ENCODE peak calls at places on chromosomes 3 and 15, in five cellular contexts. G is NT2/D1, U is MG63, E is fibroblast of pulmonary artery, H is astrocyte of the spinal cord. S is an unnamed sample.

GRCh38 chr3:74447221-74447620 is 167.2 kb downstream of the CNTN3 start:
- DNase-seq in G (no peak), U (no peak), H (no peak), E (no peak), S (no peak)

GRCh38 chr3:46946416-46946815 is 30.1 kb downstream of the CCDC12 start:
- DNase-seq in G (no peak), E (no peak), U (no peak), H (no peak), S (no peak)

GRCh38 chr3:82100378-82100777 is 338.9 kb upstream of the GBE1 start:
- DNase-seq in E (peak), H (peak), G (no peak), U (no peak), S (peak)

GRCh38 chr15:58575045-58575786 is 143.4 kb downstream of the LIPC start:
- DNase-seq in U (no peak), H (no peak), G (no peak), E (no peak), S (no peak)

GRCh38 chr3:8667429-8668091 is 23.0 kb upstream of the SSUH2 start:
- DNase-seq in G (no peak), E (no peak), H (no peak), U (no peak), S (no peak)

GRCh38 chr15:42110367-42110766 is 16.0 kb upstream of the PLA2G4D start:
- DNase-seq in G (no peak), H (no peak), U (no peak), E (no peak), S (no peak)

GRCh38 chr3:104360038-104360437 is 1006.7 kb upstream of the ALCAM start:
- DNase-seq in E (peak), G (no peak), U (no peak), H (no peak), S (no peak)

GRCh38 chr3:11238057-11238456 is 34.1 kb upstream of the ATG7 start:
- DNase-seq in U (no peak), H (peak), E (peak), G (no peak), S (no peak)

GRCh38 chr3:184791134-184791533 is 20.8 kb upstream of the VPS8 start:
- DNase-seq in H (no peak), G (no peak), U (no peak), E (no peak), S (no peak)

GRCh38 chr3:49092948-49093852 is 671 bp downstream of the QRICH1 start:
- DNase-seq in U (peak), H (peak), E (peak), G (peak), S (peak)

GRCh38 chr3:39801216-39801615 is 8.2 kb upstream of the MYRIP start:
- DNase-seq in U (no peak), E (no peak), H (no peak), G (no peak), S (no peak)

GRCh38 chr3:99409961-99410360 is 228.4 kb upstream of the COL8A1 start:
- DNase-seq in H (no peak), G (no peak), U (no peak), E (no peak), S (no peak)

GRCh38 chr3:181330821-181331563 is 341.5 kb upstream of the DNAJC19 start:
- DNase-seq in U (no peak), H (no peak), G (no peak), E (no peak), S (no peak)

GRCh38 chr3:134319894-134320293 is 54.4 kb downstream of the AMOTL2 start:
- DNase-seq in E (no peak), H (no peak), U (no peak), G (no peak), S (no peak)

GRCh38 chr3:94873751-94874150 is 810.9 kb downstream of the NSUN3 start:
- DNase-seq in U (no peak), H (no peak), E (no peak), G (no peak), S (no peak)

GRCh38 chr3:27533718-27534578 is 49.8 kb upstream of the SLC4A7 start:
- DNase-seq in G (peak), E (peak), H (peak), U (peak), S (peak)

GRCh38 chr15:57044072-57044702 is 125.7 kb downstream of the TCF12 start:
- DNase-seq in E (no peak), U (no peak), H (no peak), G (no peak), S (no peak)

GRCh38 chr3:146160964-146161724 is at the start of gene PLOD2:
- DNase-seq in H (peak), U (peak), E (peak), G (peak), S (peak)

GRCh38 chr3:25592510-25592968 is 72.2 kb downstream of the TOP2B start:
- DNase-seq in E (peak), U (peak), H (peak), G (no peak), S (peak)

GRCh38 chr3:108150200-108150599 is 59.4 kb upstream of the CD47 start:
- DNase-seq in G (no peak), E (no peak), U (no peak), H (no peak), S (no peak)

DNA sequence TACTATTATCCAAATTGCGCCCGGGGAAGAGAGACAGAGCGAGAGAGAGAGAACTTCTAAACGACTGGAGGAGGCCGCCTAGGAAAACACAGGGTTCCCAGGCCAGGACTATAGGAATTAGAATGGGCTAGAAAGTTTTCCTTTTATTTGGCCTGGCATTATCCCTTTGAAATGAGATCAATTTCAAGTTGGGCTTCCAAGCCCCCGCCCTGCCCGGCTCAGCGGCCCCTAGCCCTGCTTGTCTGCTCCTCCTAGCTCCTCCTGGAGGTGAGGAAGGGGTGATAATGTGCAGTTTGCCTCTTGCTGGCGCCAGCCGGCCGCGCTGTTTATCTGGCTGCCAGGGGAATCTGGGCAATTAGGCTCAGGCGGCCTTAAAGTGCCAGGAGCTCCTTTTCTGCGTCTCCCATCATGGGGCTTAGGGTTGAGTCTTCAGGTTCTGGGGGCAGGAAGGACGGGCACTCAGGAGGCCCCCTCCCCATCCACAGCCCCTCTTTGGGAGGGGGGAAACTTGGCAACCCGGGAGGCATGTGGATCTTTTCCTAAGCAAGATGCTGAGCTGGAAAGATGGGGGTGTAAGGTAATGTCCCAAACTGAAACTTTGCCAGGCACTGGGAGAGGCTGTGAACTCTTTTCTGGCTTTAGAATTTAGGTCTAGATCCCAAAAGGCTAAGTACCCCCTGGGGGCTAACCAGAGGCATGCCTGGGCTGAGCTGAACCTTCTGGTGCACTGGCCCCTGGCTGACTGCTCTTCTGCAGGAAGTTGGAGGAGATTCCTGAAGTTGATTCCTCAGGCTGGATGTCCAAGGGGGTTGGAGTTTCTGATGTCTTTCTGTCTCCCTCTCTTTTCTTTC is 5.5 kb downstream of the SMAD6 start:
- DNase-seq in U (peak), G (no peak), E (peak), H (peak), S (peak)
- H3K4me3 ChIP-seq in U (peak), G (no peak), E (peak), H (peak), S (no peak)

DNA sequence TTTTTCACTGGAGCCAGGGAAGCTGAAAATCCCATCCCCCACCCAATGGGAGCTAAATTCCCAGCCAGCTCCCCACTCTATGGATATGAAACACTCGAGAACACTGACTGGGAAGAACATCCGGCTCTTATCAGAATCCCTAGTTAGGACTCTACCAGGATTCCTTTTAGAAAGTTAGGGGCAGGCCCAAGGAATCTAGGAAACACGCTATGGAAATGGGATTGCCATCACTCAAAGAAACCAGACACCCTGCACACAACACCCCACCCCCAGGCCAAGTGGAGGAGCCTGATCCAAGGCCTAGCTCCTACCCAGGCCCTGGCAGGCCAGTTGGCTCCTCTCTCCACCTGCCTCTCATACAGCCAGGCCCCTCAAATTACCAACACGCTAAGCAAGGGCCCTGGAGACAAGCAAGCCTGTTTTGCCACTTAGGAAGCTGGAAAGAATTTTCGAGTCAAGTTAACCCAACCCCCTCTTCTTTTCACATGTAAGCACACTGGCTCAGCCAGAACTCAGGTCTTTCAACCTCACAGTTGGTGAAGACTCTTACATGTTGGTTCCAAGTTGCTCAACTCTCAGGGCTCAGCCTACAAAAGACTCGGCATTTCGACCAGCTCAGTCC is 75.5 kb downstream of the RBPMS2 start:
- DNase-seq in E (peak), U (no peak), H (peak), G (peak), S (peak)
- H3K4me3 ChIP-seq in E (peak), U (no peak), H (peak), G (peak), S (no peak)

DNA sequence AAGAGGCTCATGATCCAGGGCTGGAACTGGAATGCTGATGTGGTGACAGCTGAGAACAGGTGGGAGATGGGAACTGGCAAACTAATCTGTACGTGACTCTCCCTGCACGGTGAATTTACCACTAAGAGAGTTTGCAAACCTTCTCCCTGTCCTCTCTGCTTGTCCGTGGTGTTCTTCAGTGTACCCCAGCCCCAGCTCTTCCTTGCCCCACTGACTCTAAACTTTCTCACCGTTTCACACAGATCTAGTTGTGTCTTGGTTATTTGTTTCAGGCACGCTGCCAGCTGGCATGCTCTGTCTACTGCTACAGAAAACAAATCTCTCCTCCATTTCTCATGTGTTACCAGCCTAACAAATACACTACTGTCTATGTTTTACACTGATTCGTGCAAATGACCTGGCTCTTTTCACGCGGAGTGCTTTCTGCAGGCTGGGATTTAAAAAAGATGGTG is 192.7 kb upstream of the LRIG1 start:
- DNase-seq in H (peak), E (peak), G (no peak), U (peak), S (peak)
- H3K4me3 ChIP-seq in H (no peak), E (no peak), G (no peak), U (no peak), S (peak)

GRCh38 chr3:195810455-195810845 is 1.3 kb downstream of the MUC4 start:
- DNase-seq in E (no peak), U (no peak), G (no peak), H (no peak), S (no peak)
- H3K4me3 ChIP-seq in E (no peak), U (no peak), G (peak), H (no peak), S (peak)

GRCh38 chr3:52317178-52317577 is 1.1 kb downstream of the DNAH1 start:
- DNase-seq in U (no peak), E (no peak), H (no peak), G (no peak), S (no peak)
- H3K4me3 ChIP-seq in U (no peak), E (no peak), H (no peak), G (peak), S (no peak)

GRCh38 chr3:156711113-156711512 is 36.7 kb downstream of the TIPARP start:
- DNase-seq in G (no peak), H (no peak), E (no peak), U (no peak), S (no peak)

GRCh38 chr3:156710429-156710828 is 36.0 kb downstream of the TIPARP start:
- DNase-seq in G (no peak), H (no peak), U (no peak), E (no peak), S (no peak)

GRCh38 chr3:156721687-156722086 is 47.3 kb downstream of the TIPARP start:
- DNase-seq in H (no peak), U (no peak), G (no peak), E (no peak), S (no peak)

GRCh38 chr3:156718622-156719300 is 44.4 kb downstream of the TIPARP start:
- DNase-seq in G (no peak), H (no peak), E (peak), U (no peak), S (no peak)

DNA sequence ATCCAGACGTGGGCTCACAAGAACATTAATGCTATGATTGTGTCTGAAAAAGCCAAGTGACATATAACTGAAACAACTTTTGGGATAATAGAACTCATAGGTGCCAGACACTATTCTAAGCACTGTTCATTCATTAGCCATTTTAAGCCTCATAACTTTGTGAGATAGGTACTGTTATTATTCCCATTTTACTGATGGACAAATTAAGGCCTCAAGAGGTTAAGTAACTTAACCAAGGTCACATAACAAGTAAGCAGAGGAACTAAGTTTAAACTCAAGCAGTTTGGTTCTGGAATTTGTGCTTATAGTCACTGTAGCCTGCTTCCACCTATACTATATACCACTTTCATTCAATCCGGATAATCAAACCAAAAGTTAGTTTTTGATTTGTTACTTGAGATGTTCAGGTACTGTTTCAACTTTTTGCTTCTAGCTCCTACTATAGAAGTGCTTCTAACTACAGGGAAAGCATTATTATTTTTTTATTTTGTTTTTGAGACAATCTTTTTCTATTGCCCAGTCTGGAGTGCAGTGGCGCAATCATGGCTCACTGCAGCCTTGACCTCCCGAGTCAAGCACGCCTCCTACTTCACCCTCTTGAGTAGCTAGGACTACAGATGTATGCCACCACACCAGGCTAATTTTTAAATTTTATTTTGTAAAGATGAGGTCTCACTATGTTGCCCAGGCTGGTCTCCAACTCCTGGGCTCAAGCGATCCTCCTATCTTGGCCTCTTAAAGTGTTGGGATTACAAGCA is 41.9 kb downstream of the TIPARP start:
- DNase-seq in E (no peak), G (no peak), H (no peak), U (no peak), S (no peak)
- H3K4me3 ChIP-seq in E (no peak), G (no peak), H (no peak), U (no peak), S (no peak)

GRCh38 chr3:159830523-159831151 is 158.0 kb upstream of the IL12A start:
- DNase-seq in U (no peak), E (no peak), G (no peak), H (no peak), S (no peak)

GRCh38 chr3:159825216-159825854 is 163.3 kb upstream of the IL12A start:
- DNase-seq in G (no peak), U (no peak), E (no peak), H (no peak), S (no peak)

GRCh38 chr3:159829056-159829995 is 159.3 kb upstream of the IL12A start:
- DNase-seq in G (no peak), H (peak), E (peak), U (peak), S (peak)

GRCh38 chr3:159831466-159831865 is 157.2 kb upstream of the IL12A start:
- DNase-seq in G (no peak), H (no peak), U (no peak), E (no peak), S (no peak)

GRCh38 chr3:159828542-159828943 is 160.1 kb upstream of the IL12A start:
- DNase-seq in U (no peak), H (peak), E (peak), G (no peak), S (no peak)
- H3K4me3 ChIP-seq in U (no peak), H (no peak), E (no peak), G (no peak), S (no peak)

GRCh38 chr3:110180733-110181132 is 843.4 kb upstream of the DPPA4 start:
- DNase-seq in E (peak), U (peak), G (no peak), H (peak), S (no peak)
- H3K4me3 ChIP-seq in E (no peak), U (no peak), G (no peak), H (no peak), S (no peak)

GRCh38 chr3:32847520-32847919 is 29.7 kb downstream of the TRIM71 start:
- DNase-seq in U (no peak), H (no peak), G (no peak), E (no peak), S (no peak)

GRCh38 chr3:32844914-32845313 is 27.1 kb downstream of the TRIM71 start:
- DNase-seq in H (no peak), U (no peak), G (no peak), E (no peak), S (no peak)

GRCh38 chr3:32850636-32851035 is 32.8 kb downstream of the TRIM71 start:
- DNase-seq in E (no peak), G (no peak), H (no peak), U (no peak), S (no peak)

GRCh38 chr3:32850226-32850625 is 32.4 kb downstream of the TRIM71 start:
- DNase-seq in G (no peak), H (no peak), E (no peak), U (no peak), S (no peak)

DNA sequence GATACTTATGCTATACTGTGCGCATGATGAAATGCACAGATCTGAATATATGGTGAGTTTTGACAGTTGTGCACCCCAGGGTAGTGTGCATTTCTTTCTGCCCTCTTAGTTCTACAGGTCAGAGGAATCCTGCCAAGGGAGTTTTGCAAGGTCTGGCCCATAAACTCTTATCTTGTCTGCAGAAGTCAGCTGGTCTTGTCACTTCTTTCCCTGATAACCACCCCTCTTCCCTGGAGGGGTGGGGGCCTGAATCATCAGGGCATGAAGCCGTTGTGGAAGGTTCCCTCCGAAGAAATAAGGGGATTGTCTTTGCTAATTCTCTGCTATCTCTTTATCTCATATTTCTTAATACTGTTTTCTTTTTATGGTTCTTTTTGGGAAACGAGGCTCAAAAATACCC is 30.4 kb downstream of the TRIM71 start:
- DNase-seq in U (no peak), G (no peak), E (no peak), H (no peak), S (no peak)
- H3K4me3 ChIP-seq in U (no peak), G (no peak), E (no peak), H (no peak), S (no peak)

DNA sequence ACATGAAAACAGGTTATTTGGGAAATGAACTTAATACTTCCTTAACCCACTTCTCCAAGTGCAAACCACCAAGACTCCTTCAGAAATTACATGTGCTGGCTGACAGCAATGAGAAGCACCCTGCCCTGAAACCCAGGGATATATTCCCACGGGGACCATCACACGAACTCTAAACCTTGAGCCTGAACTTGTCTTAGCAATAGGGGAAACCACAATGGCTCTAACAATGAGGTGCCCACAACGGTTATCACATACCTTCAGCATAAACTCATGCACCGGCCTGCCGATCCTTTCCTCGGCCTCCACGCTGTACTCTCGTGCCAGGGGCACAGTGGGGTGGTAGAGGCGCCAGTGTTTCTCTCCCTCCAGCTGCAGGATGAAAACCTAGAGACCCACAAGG is 13.4 kb downstream of the RIOX2 start:
- DNase-seq in U (no peak), G (no peak), H (no peak), E (no peak), S (no peak)
- H3K4me3 ChIP-seq in U (no peak), G (no peak), H (no peak), E (no peak), S (no peak)

S was measured in SJCRH30.